ENCODE peak calls at places on chromosomes 2 and 18, in four cellular contexts. D is sigmoid colon, M is MM.1S, O is posterior cingulate gyrus. H is an unnamed sample.

GRCh38 chr2:21371499-21372003 is 247.8 kb downstream of the TDRD15 start:
- DNase-seq in O (no peak), D (no peak), M (no peak), H (no peak)

GRCh38 chr2:134664051-134664450 is 54.7 kb downstream of the TMEM163 start:
- DNase-seq in D (no peak), O (no peak), M (no peak), H (no peak)

GRCh38 chr2:126914811-126915500 is 16.3 kb downstream of the TEX51 start:
- DNase-seq in D (peak; percentile 41), O (peak; percentile 24), M (no peak), H (no peak)

GRCh38 chr2:64448069-64448468 is 5.9 kb upstream of the LGALSL start:
- DNase-seq in O (no peak), D (no peak), M (no peak), H (no peak)

GRCh38 chr2:56168163-56168562 is 15.6 kb upstream of the CCDC85A start:
- DNase-seq in O (no peak), M (no peak), D (no peak), H (no peak)

GRCh38 chr2:37934591-37935513 is 9.8 kb downstream of the RMDN2 start:
- DNase-seq in D (no peak), O (no peak), M (peak; percentile 72), H (no peak)

GRCh38 chr2:101951296-101951695 is 40.5 kb upstream of the IL1R2 start:
- DNase-seq in D (no peak), O (no peak), M (no peak), H (no peak)

GRCh38 chr18:55096261-55097026 is 137.2 kb upstream of the CCDC68 start:
- DNase-seq in M (peak; percentile 55), O (peak; percentile 63), D (no peak), H (peak; percentile 49)

GRCh38 chr2:11344956-11345671 is 678 bp upstream of the ROCK2 start:
- DNase-seq in O (no peak), M (peak; percentile 23), D (peak; percentile 89), H (no peak)

GRCh38 chr18:36441426-36441870 is 143.9 kb downstream of the FHOD3 start:
- DNase-seq in D (no peak), M (no peak), O (no peak), H (no peak)

GRCh38 chr2:191740016-191740419 is 62.1 kb downstream of the NABP1 start:
- DNase-seq in D (no peak), M (peak; percentile 67), O (no peak), H (no peak)

GRCh38 chr2:231707625-231708049 is 688 bp upstream of the PTMA start:
- DNase-seq in M (peak; percentile 62), O (no peak), D (no peak), H (no peak)

GRCh38 chr2:10412380-10412779 is 35.7 kb downstream of the ODC1 start:
- DNase-seq in D (no peak), O (no peak), M (peak; percentile 49), H (no peak)

GRCh38 chr2:166234112-166234846 is 106.5 kb upstream of the SCN1A start:
- DNase-seq in D (no peak), M (no peak), O (no peak), H (no peak)

GRCh38 chr2:173713904-173714555 is 251.1 kb downstream of the SP3 start:
- DNase-seq in O (no peak), D (no peak), M (peak; percentile 43), H (no peak)

GRCh38 chr2:8539743-8540551 is 141.9 kb upstream of the ID2 start:
- DNase-seq in O (no peak), D (no peak), M (no peak), H (no peak)

GRCh38 chr2:185979546-185980071 is 241.0 kb downstream of the FSIP2 start:
- DNase-seq in D (no peak), O (no peak), M (no peak), H (no peak)

GRCh38 chr18:14189858-14190257 is 57.6 kb upstream of the ZNF519 start:
- DNase-seq in D (no peak), M (no peak), O (no peak), H (no peak)

GRCh38 chr2:137968477-137969417 is 4.5 kb downstream of the HNMT start:
- DNase-seq in D (no peak), M (no peak), O (no peak), H (no peak)

GRCh38 chr18:55228191-55228590 is 268.9 kb upstream of the CCDC68 start:
- DNase-seq in M (no peak), O (no peak), D (no peak), H (no peak)